ENCODE peak calls at places on chromosomes 4 and X, in ten cellular contexts. I is H54; M is lung microvascular endothelial cell; X is globus pallidus; N is ACHN; L is mesothelial cell of epicardium; P is activated effector memory CD4-positive, alpha-beta T cell treated with anti-CD3 and anti-CD28 coated beads, Interleukin-2, amount 50 U/mL, for 16 hours; U is upper lobe of right lung; A is amniotic epithelial cell; T is stimulated activated CD8-positive, alpha-beta memory T cell treated with anti-CD3 and anti-CD28 coated beads, Interleukin-12 subunit alpha, Interleukin-12 subunit beta, amount 100 ng/mL, for 4 hours. W is an unnamed sample.

GRCh38 chrX:39196192-39197102 is 395.2 kb downstream of the MID1IP1 start:
- DNase-seq in I (peak; percentile 0), M (no peak), X (no peak), N (no peak), L (no peak), P (peak; percentile 75), U (no peak), A (no peak), T (peak; percentile 13), W (peak; percentile 2)

GRCh38 chrX:17553451-17553850 is 178.5 kb downstream of the NHS start:
- DNase-seq in I (peak; percentile 15), M (peak; percentile 3), X (no peak), N (peak; percentile 19), L (no peak), P (no peak), U (no peak), A (no peak), T (no peak), W (no peak)

GRCh38 chr4:7769936-7770674 is 169.6 kb downstream of the AFAP1 start:
- DNase-seq in I (no peak), M (peak; percentile 41), X (no peak), N (peak; percentile 20), L (no peak), P (peak; percentile 63), U (peak; percentile 66), A (peak; percentile 18), T (no peak), W (no peak)

GRCh38 chr4:53476232-53477037 is 99.0 kb downstream of the FIP1L1 start:
- DNase-seq in I (no peak), M (no peak), X (no peak), N (no peak), L (no peak), P (no peak), U (no peak), A (peak; percentile 97), T (no peak), W (peak; percentile 92)

GRCh38 chr4:123699823-123700822 is 303.5 kb downstream of the SPRY1 start:
- DNase-seq in I (no peak), M (peak; percentile 57), X (peak; percentile 75), N (no peak), L (no peak), P (no peak), U (no peak), A (peak; percentile 99), T (no peak), W (peak; percentile 65)

GRCh38 chr4:184924516-184924915 is 93.8 kb upstream of the HELT start:
- DNase-seq in I (no peak), M (no peak), X (no peak), N (no peak), L (no peak), P (no peak), U (no peak), A (no peak), T (no peak), W (no peak)

GRCh38 chr4:48268956-48269860 is at the start of gene TEC:
- DNase-seq in I (no peak), M (peak; percentile 3), X (no peak), N (peak; percentile 74), L (no peak), P (peak; percentile 64), U (peak; percentile 87), A (peak; percentile 21), T (peak; percentile 6), W (no peak)

GRCh38 chrX:102832661-102833060 is 104.4 kb upstream of the RAB40AL start:
- DNase-seq in I (peak; percentile 51), M (no peak), X (no peak), N (peak; percentile 40), L (no peak), P (no peak), U (no peak), A (peak; percentile 79), T (no peak), W (no peak)

GRCh38 chr4:70715097-70715496 is 6.7 kb upstream of the RUFY3 start:
- DNase-seq in I (no peak), M (no peak), X (no peak), N (peak; percentile 24), L (no peak), P (no peak), U (no peak), A (peak; percentile 30), T (no peak), W (no peak)

GRCh38 chr4:36917413-36917812 is 327.1 kb upstream of the NWD2 start:
- DNase-seq in I (no peak), M (no peak), X (no peak), N (no peak), L (no peak), P (no peak), U (no peak), A (no peak), T (no peak), W (no peak)

GRCh38 chr4:113646456-113646809 is 115.1 kb downstream of the CAMK2D start:
- DNase-seq in I (no peak), M (no peak), X (no peak), N (no peak), L (no peak), P (no peak), U (no peak), A (peak; percentile 38), T (no peak), W (no peak)

GRCh38 chr4:81622028-81622427 is 150.3 kb upstream of the RASGEF1B start:
- DNase-seq in I (no peak), M (no peak), X (no peak), N (no peak), L (no peak), P (no peak), U (no peak), A (no peak), T (no peak), W (no peak)

GRCh38 chr4:78058591-78059523 is 1.7 kb downstream of the FRAS1 start:
- DNase-seq in I (no peak), M (peak; percentile 14), X (no peak), N (peak; percentile 35), L (peak; percentile 41), P (no peak), U (peak; percentile 74), A (peak; percentile 24), T (no peak), W (no peak)

GRCh38 chrX:40009890-40010289 is 87.9 kb downstream of the BCOR start:
- DNase-seq in I (no peak), M (no peak), X (no peak), N (no peak), L (no peak), P (no peak), U (no peak), A (no peak), T (no peak), W (no peak)

GRCh38 chrX:12007881-12008280 is 130.4 kb upstream of the FRMPD4 start:
- DNase-seq in I (no peak), M (no peak), X (no peak), N (peak; percentile 76), L (no peak), P (no peak), U (no peak), A (peak; percentile 82), T (no peak), W (peak; percentile 39)